ENCODE peak calls at places on chromosome 17, in nine cellular contexts. X, O, W, Z, B, I, J, U and E are unnamed samples.

GRCh38 chr17:41301916-41302901 is at the start of gene KRTAP29-1:
- DNase-seq in X (no peak), O (no peak), W (no peak), Z (no peak), B (no peak), I (no peak), J (no peak), U (peak; percentile 17), E (no peak)

GRCh38 chr17:61967729-61968128 is 39.9 kb upstream of the INTS2 start:
- DNase-seq in X (no peak), O (no peak), W (no peak), Z (no peak), B (no peak), I (no peak), J (no peak), U (no peak), E (no peak)

GRCh38 chr17:81428121-81428515 is 32.9 kb downstream of the BAHCC1 start:
- DNase-seq in X (no peak), O (no peak), W (no peak), Z (no peak), B (no peak), I (no peak), J (no peak), U (no peak), E (no peak)

GRCh38 chr17:49213803-49214202 is 3.3 kb downstream of the ABI3 start:
- DNase-seq in X (no peak), O (no peak), W (no peak), Z (no peak), B (no peak), I (no peak), J (no peak), U (no peak), E (no peak)

GRCh38 chr17:4483012-4483840 is 15.5 kb upstream of the SPNS2 start:
- DNase-seq in X (peak; percentile 56), O (peak; percentile 71), W (no peak), Z (no peak), B (no peak), I (no peak), J (no peak), U (peak; percentile 55), E (no peak)

GRCh38 chr17:21252875-21253645 is at the start of gene NATD1:
- DNase-seq in X (no peak), O (peak; percentile 83), W (peak; percentile 58), Z (peak; percentile 49), B (peak; percentile 73), I (peak; percentile 92), J (peak; percentile 71), U (peak; percentile 74), E (no peak)

GRCh38 chr17:80760501-80760900 is 215.9 kb downstream of the RPTOR start:
- DNase-seq in X (no peak), O (peak; percentile 62), W (no peak), Z (no peak), B (no peak), I (no peak), J (no peak), U (peak; percentile 82), E (no peak)

GRCh38 chr17:81666092-81666341 is 388 bp downstream of the OXLD1 start:
- DNase-seq in X (no peak), O (no peak), W (no peak), Z (no peak), B (peak; percentile 9), I (no peak), J (peak; percentile 62), U (no peak), E (peak; percentile 61)

GRCh38 chr17:45231481-45232116 is 9.9 kb downstream of the FMNL1 start:
- DNase-seq in X (no peak), O (no peak), W (no peak), Z (no peak), B (no peak), I (no peak), J (peak; percentile 49), U (no peak), E (peak; percentile 86)

GRCh38 chr17:12987120-12987519 is 30.7 kb downstream of the ELAC2 start:
- DNase-seq in X (no peak), O (no peak), W (no peak), Z (no peak), B (no peak), I (no peak), J (no peak), U (no peak), E (no peak)

GRCh38 chr17:20084621-20085282 is 75.6 kb downstream of the SPECC1 start:
- DNase-seq in X (no peak), O (no peak), W (no peak), Z (no peak), B (no peak), I (no peak), J (no peak), U (no peak), E (no peak)

GRCh38 chr17:28834420-28834819 is 8.2 kb downstream of the FAM222B start:
- DNase-seq in X (no peak), O (no peak), W (no peak), Z (no peak), B (no peak), I (no peak), J (no peak), U (no peak), E (no peak)

GRCh38 chr17:62627904-62628603 is 584 bp downstream of the MRC2 start:
- DNase-seq in X (no peak), O (no peak), W (peak; percentile 58), Z (peak; percentile 69), B (no peak), I (peak; percentile 54), J (no peak), U (peak; percentile 39), E (no peak)

GRCh38 chr17:49707246-49707607 is 537 bp downstream of the SLC35B1 start:
- DNase-seq in X (no peak), O (no peak), W (no peak), Z (no peak), B (no peak), I (no peak), J (no peak), U (no peak), E (no peak)

GRCh38 chr17:67359960-67360817 is 6.2 kb downstream of the PSMD12 start:
- DNase-seq in X (no peak), O (no peak), W (no peak), Z (no peak), B (no peak), I (no peak), J (peak; percentile 11), U (peak; percentile 38), E (no peak)

GRCh38 chr17:81429353-81429774 is 34.1 kb downstream of the BAHCC1 start:
- DNase-seq in X (no peak), O (peak; percentile 91), W (peak; percentile 43), Z (peak; percentile 47), B (no peak), I (no peak), J (no peak), U (peak; percentile 86), E (no peak)

GRCh38 chr17:77817953-77818352 is 140.6 kb upstream of the TNRC6C start:
- DNase-seq in X (no peak), O (no peak), W (peak; percentile 7), Z (no peak), B (no peak), I (no peak), J (no peak), U (no peak), E (peak; percentile 6)

GRCh38 chr17:43790311-43790940 is 10.2 kb downstream of the CFAP97D1 start:
- DNase-seq in X (no peak), O (no peak), W (peak; percentile 6), Z (no peak), B (no peak), I (no peak), J (no peak), U (peak; percentile 66), E (no peak)
- TF ChIP-seq CTCF in X (peak; percentile 46), O (peak; percentile 12), W (peak; percentile 67), Z (no peak), B (no peak), I (no peak), J (no peak), U (peak; percentile 30), E (peak; percentile 45)

GRCh38 chr17:30997842-30998241 is 27.0 kb downstream of the RNF135 start:
- DNase-seq in X (no peak), O (no peak), W (no peak), Z (no peak), B (no peak), I (no peak), J (no peak), U (no peak), E (no peak)
- TF ChIP-seq CTCF in X (no peak), O (no peak), W (no peak), Z (no peak), B (no peak), I (no peak), J (no peak), U (no peak), E (no peak)

GRCh38 chr17:75518201-75518600 is 1.9 kb downstream of the TSEN54 start:
- DNase-seq in X (no peak), O (no peak), W (no peak), Z (no peak), B (peak; percentile 39), I (no peak), J (no peak), U (no peak), E (no peak)

GRCh38 chr17:75515523-75516254 is at the start of gene CASKIN2:
- DNase-seq in X (peak; percentile 41), O (peak; percentile 97), W (peak; percentile 85), Z (peak; percentile 72), B (peak; percentile 61), I (peak; percentile 93), J (peak; percentile 98), U (peak; percentile 91), E (peak; percentile 98)

GRCh38 chr17:75516619-75517276 is 420 bp downstream of the TSEN54 start:
- DNase-seq in X (no peak), O (no peak), W (no peak), Z (no peak), B (peak; percentile 13), I (peak; percentile 54), J (peak; percentile 40), U (no peak), E (no peak)

GRCh38 chr17:75516255-75516618 is at the start of gene TSEN54:
- DNase-seq in X (peak; percentile 30), O (peak; percentile 94), W (peak; percentile 84), Z (peak; percentile 57), B (peak; percentile 96), I (peak; percentile 98), J (peak; percentile 90), U (peak; percentile 90), E (peak; percentile 97)

DNA sequence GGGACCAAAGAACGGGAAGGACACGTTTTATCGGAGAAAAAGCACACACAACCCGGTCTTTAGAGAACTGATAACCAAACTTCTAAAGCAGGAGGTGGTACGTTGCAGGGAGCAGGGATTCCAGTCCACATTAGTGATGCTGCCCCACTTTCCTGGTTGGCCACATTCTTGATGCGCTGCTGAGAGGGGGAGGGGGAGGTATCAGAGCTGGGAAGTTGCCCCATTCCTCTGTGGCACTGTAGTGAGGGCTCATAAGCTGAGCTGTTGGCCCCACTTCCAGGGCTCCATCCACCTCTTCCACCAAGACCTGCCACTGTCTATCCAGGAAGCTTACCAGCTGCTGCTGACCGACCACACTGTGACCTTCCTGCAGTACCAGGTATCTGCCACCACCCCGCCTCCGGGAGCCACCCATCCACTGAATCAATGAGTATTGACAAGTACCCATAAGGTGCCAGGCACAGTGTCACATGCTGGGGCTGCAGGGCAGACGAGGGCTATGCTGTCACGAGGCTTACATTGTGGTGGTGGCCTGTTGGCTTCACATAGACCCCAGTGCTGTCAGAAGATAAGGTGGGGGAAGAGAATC is 1.0 kb downstream of the TSEN54 start:
- DNase-seq in X (no peak), O (no peak), W (no peak), Z (no peak), B (peak; percentile 17), I (no peak), J (no peak), U (no peak), E (peak; percentile 94)
- TF ChIP-seq CTCF in X (no peak), O (peak; percentile 24), W (peak; percentile 18), Z (no peak), B (peak; percentile 14), I (no peak), J (peak; percentile 13), U (no peak), E (no peak)

GRCh38 chr17:1713878-1714487 is 3.8 kb upstream of the TLCD2 start:
- DNase-seq in X (no peak), O (no peak), W (peak; percentile 25), Z (no peak), B (no peak), I (no peak), J (peak; percentile 56), U (peak; percentile 65), E (no peak)
- TF ChIP-seq CTCF in X (peak; percentile 83), O (peak; percentile 38), W (peak; percentile 64), Z (peak; percentile 26), B (no peak), I (peak; percentile 38), J (no peak), U (peak; percentile 26), E (peak; percentile 67)